ENCODE peak calls at places on chromosomes 11 and 22, in four cellular contexts. L is AG09319, Y is KBM-7, I is thyroid gland. K is an unnamed sample.

GRCh38 chr11:93193721-93194120 is 4.1 kb downstream of the SLC36A4 start:
- DNase-seq in L (no peak), Y (no peak), I (no peak), K (no peak)

GRCh38 chr11:3046190-3046589 is 11.0 kb downstream of the CARS1 start:
- DNase-seq in L (no peak), Y (no peak), I (no peak), K (no peak)

GRCh38 chr11:72924568-72925190 is 110.5 kb downstream of the ATG16L2 start:
- DNase-seq in L (no peak), Y (peak; percentile 43), I (no peak), K (peak; percentile 3)

GRCh38 chr11:2564588-2565440 is 120.0 kb downstream of the KCNQ1 start:
- DNase-seq in L (no peak), Y (peak; percentile 20), I (peak; percentile 62), K (no peak)

GRCh38 chr11:104522650-104523049 is 358.7 kb upstream of the PDGFD start:
- DNase-seq in L (no peak), Y (no peak), I (no peak), K (no peak)

GRCh38 chr22:36828815-36829214 is 12.0 kb upstream of the PVALB start:
- DNase-seq in L (no peak), Y (no peak), I (no peak), K (no peak)

GRCh38 chr22:38221908-38222796 is 20.4 kb downstream of the MAFF start:
- DNase-seq in L (no peak), Y (no peak), I (no peak), K (no peak)

GRCh38 chr11:3996651-3997050 is 97.9 kb upstream of the RRM1 start:
- DNase-seq in L (no peak), Y (no peak), I (no peak), K (no peak)

GRCh38 chr11:8336356-8337114 is 72.9 kb upstream of the LMO1 start:
- DNase-seq in L (no peak), Y (no peak), I (peak; percentile 59), K (no peak)

GRCh38 chr11:87299041-87299481 is 261.3 kb downstream of the TMEM135 start:
- DNase-seq in L (no peak), Y (peak; percentile 12), I (no peak), K (no peak)

GRCh38 chr11:119223856-119224255 is 17.7 kb downstream of the CBL start:
- DNase-seq in L (no peak), Y (no peak), I (no peak), K (no peak)

GRCh38 chr11:105000797-105001196 is 22.2 kb downstream of the CASP5 start:
- DNase-seq in L (no peak), Y (peak; percentile 63), I (no peak), K (no peak)

GRCh38 chr22:49528420-49528720 is 299.3 kb downstream of the BRD1 start:
- DNase-seq in L (no peak), Y (no peak), I (no peak), K (no peak)

GRCh38 chr11:46353706-46354105 is 6.4 kb downstream of the DGKZ start:
- DNase-seq in L (no peak), Y (no peak), I (no peak), K (no peak)

GRCh38 chr11:32437406-32438345 is 2.3 kb upstream of the WT1 start:
- DNase-seq in L (no peak), Y (no peak), I (no peak), K (no peak)

GRCh38 chr11:92546089-92546488 is 321.5 kb downstream of the FAT3 start:
- DNase-seq in L (no peak), Y (no peak), I (no peak), K (no peak)

GRCh38 chr11:86456075-86456939 is 81.6 kb downstream of the CCDC81 start:
- DNase-seq in L (peak; percentile 49), Y (peak; percentile 76), I (peak; percentile 89), K (peak; percentile 82)

GRCh38 chr11:111846640-111847039 is 24.7 kb downstream of the ALG9 start:
- DNase-seq in L (no peak), Y (no peak), I (no peak), K (peak; percentile 17)

GRCh38 chr22:48396785-48397530 is 1430.7 kb downstream of the BRD1 start:
- DNase-seq in L (no peak), Y (no peak), I (no peak), K (no peak)

GRCh38 chr11:57303990-57304579 is 20.7 kb downstream of the TNKS1BP1 start:
- DNase-seq in L (no peak), Y (no peak), I (peak; percentile 47), K (no peak)

GRCh38 chr11:72848846-72849466 is 34.7 kb downstream of the ATG16L2 start:
- DNase-seq in L (no peak), Y (peak; percentile 46), I (peak; percentile 28), K (peak; percentile 9)

GRCh38 chr22:34897126-34897525 is 168.8 kb upstream of the ISX start:
- DNase-seq in L (no peak), Y (no peak), I (no peak), K (no peak)

GRCh38 chr11:20712912-20713311 is 43.5 kb downstream of the NELL1 start:
- DNase-seq in L (no peak), Y (no peak), I (no peak), K (no peak)

GRCh38 chr22:50305658-50306566 is 1.5 kb downstream of the PLXNB2 start:
- DNase-seq in L (peak; percentile 88), Y (peak; percentile 98), I (peak; percentile 99), K (peak; percentile 97)

GRCh38 chr11:69969890-69970784 is 108.0 kb upstream of the ANO1 start:
- DNase-seq in L (no peak), Y (no peak), I (no peak), K (no peak)

GRCh38 chr11:113234888-113235287 is 79.5 kb upstream of the TTC12 start:
- DNase-seq in L (no peak), Y (no peak), I (no peak), K (no peak)

GRCh38 chr22:45777852-45778172 is 106.2 kb downstream of the ATXN10 start:
- DNase-seq in L (no peak), Y (no peak), I (no peak), K (no peak)

GRCh38 chr11:116581349-116581748 is 191.4 kb downstream of the BUD13 start:
- DNase-seq in L (no peak), Y (no peak), I (no peak), K (no peak)

GRCh38 chr11:20097319-20098221 is 62.7 kb downstream of the DBX1 start:
- DNase-seq in L (peak; percentile 89), Y (no peak), I (peak; percentile 73), K (peak; percentile 84)

GRCh38 chr11:132607575-132607974 is 924.7 kb downstream of the OPCML start:
- DNase-seq in L (no peak), Y (no peak), I (no peak), K (no peak)

GRCh38 chr11:57180141-57180561 is 1.6 kb upstream of the LRRC55 start:
- DNase-seq in L (no peak), Y (no peak), I (no peak), K (no peak)

GRCh38 chr11:65927904-65928397 is 8.7 kb downstream of the DRAP1 start:
- DNase-seq in L (no peak), Y (peak; percentile 78), I (peak; percentile 41), K (no peak)